ENCODE peak calls at places on chromosomes 6 and 20, in eight cellular contexts. X, Q, E, N, V, W, T and C are unnamed samples.

GRCh38 chr6:49504666-49505065 is 4.9 kb downstream of the GLYATL3 start:
- DNase-seq in Q (no peak), T (no peak), W (no peak), X (no peak), N (no peak), V (no peak), E (no peak), C (no peak)

GRCh38 chr20:43727980-43728590 is 1.3 kb upstream of the GTSF1L start:
- DNase-seq in V (no peak), E (no peak), N (no peak), W (no peak), X (no peak), Q (no peak), T (no peak), C (no peak)

GRCh38 chr6:3742076-3742425 is 9.5 kb downstream of the PXDC1 start:
- DNase-seq in E (no peak), N (no peak), T (no peak), W (no peak), Q (no peak), V (no peak), X (no peak), C (no peak)

GRCh38 chr6:32638521-32639219 is 1.5 kb downstream of the HLA-DQA1 start:
- DNase-seq in W (no peak), E (no peak), Q (no peak), T (no peak), X (no peak), V (no peak), N (no peak), C (no peak)

GRCh38 chr6:44926556-44926955 is 401.6 kb upstream of the RUNX2 start:
- DNase-seq in E (no peak), N (no peak), W (peak; percentile 17), X (no peak), T (no peak), Q (no peak), V (no peak), C (no peak)

GRCh38 chr6:11974089-11974488 is 38.0 kb upstream of the HIVEP1 start:
- DNase-seq in Q (no peak), N (no peak), E (no peak), W (peak; percentile 83), T (no peak), X (no peak), V (no peak), C (no peak)

GRCh38 chr6:21331221-21331620 is 262.3 kb upstream of the SOX4 start:
- DNase-seq in X (peak; percentile 59), N (no peak), Q (peak; percentile 33), V (no peak), E (no peak), T (peak; percentile 14), W (peak; percentile 71), C (peak; percentile 9)

GRCh38 chr6:71289039-71289801 is 609 bp downstream of the OGFRL1 start:
- DNase-seq in W (peak; percentile 20), N (no peak), X (peak; percentile 36), T (peak; percentile 42), Q (peak; percentile 37), V (no peak), E (no peak), C (peak; percentile 14)

GRCh38 chr20:18722381-18722780 is 91.2 kb upstream of the SCP2D1 start:
- DNase-seq in N (no peak), T (no peak), W (peak; percentile 39), E (no peak), V (no peak), Q (no peak), X (no peak), C (no peak)

GRCh38 chr20:62010551-62011402 is 54.9 kb downstream of the TAF4 start:
- DNase-seq in X (peak; percentile 53), V (no peak), T (peak; percentile 42), E (no peak), Q (peak; percentile 71), W (peak; percentile 37), N (peak; percentile 69), C (peak; percentile 43)

GRCh38 chr20:7903429-7903828 is 36.8 kb downstream of the HAO1 start:
- DNase-seq in N (no peak), W (no peak), X (no peak), Q (no peak), V (no peak), T (no peak), E (no peak), C (no peak)

GRCh38 chr6:121594053-121594452 is 158.6 kb downstream of the GJA1 start:
- DNase-seq in T (no peak), N (no peak), X (no peak), E (no peak), Q (no peak), V (no peak), W (no peak), C (no peak)

GRCh38 chr6:170037541-170038250 is 253.2 kb downstream of the DLL1 start:
- DNase-seq in T (no peak), V (peak; percentile 28), Q (no peak), W (no peak), E (no peak), X (peak; percentile 23), N (no peak), C (no peak)

GRCh38 chr6:125046107-125046925 is 84.1 kb downstream of the RNF217 start:
- DNase-seq in V (no peak), Q (no peak), W (peak; percentile 10), N (no peak), T (no peak), E (no peak), X (no peak), C (peak; percentile 63)

GRCh38 chr6:1371933-1372332 is 17.4 kb upstream of the FOXF2 start:
- DNase-seq in X (no peak), E (no peak), N (no peak), V (no peak), Q (no peak), W (no peak), T (no peak), C (no peak)

GRCh38 chr20:32975698-32976674 is 28.2 kb downstream of the SUN5 start:
- DNase-seq in W (no peak), X (no peak), T (no peak), V (peak; percentile 67), E (no peak), N (no peak), Q (no peak), C (no peak)

GRCh38 chr6:36888115-36888643 is 2.4 kb downstream of the C6orf89 start:
- DNase-seq in Q (no peak), V (no peak), N (no peak), W (no peak), E (no peak), T (no peak), X (no peak), C (no peak)

GRCh38 chr6:24743265-24743943 is 24.4 kb upstream of the C6orf62 start:
- DNase-seq in W (peak; percentile 98), T (peak; percentile 40), E (no peak), Q (no peak), N (peak; percentile 82), V (no peak), X (no peak), C (peak; percentile 34)
- H3K27ac ChIP-seq in W (peak overlapping the region; percentile 97), T (no peak overlapping the region), E (no peak overlapping the region), Q (no peak overlapping the region), N (peak overlapping the region; percentile 83), V (no peak overlapping the region), X (no peak overlapping the region), C (no peak overlapping the region)

GRCh38 chr20:53656653-53657288 is 63.1 kb upstream of the ZNF217 start:
- DNase-seq in V (no peak), W (peak; percentile 81), X (no peak), N (no peak), E (no peak), Q (no peak), T (no peak), C (no peak)
- H3K27ac ChIP-seq in V (peak overlapping the region; percentile 85), W (peak overlapping the region; percentile 23), X (peak overlapping the region; percentile 68), N (peak overlapping the region; percentile 90), E (no peak overlapping the region), Q (peak overlapping the region; percentile 46), T (no peak overlapping the region), C (peak overlapping the region; percentile 25)

DNA sequence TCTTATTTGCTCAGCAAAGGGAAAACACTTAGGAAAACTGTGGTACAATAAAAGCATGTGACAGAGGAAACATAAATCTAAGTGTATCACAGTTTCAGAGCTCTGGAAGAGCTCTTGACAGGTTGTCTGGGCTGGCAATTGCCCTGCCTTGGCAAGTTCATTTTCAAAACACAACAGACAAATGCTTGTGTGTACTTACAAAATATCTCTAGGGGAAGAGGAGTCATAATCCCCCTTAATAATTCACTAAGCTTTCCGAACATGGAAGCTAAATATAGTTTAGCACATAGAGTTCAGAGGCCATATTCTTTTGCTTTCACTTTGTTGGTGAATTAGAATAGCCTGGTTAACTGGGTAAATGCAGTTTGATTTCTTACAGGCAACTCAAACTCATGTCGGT is 211.6 kb upstream of the THEMIS start:
- DNase-seq in T (no peak), Q (no peak), E (no peak), X (no peak), V (no peak), N (no peak), W (no peak), C (no peak)
- H3K27ac ChIP-seq in T (no peak overlapping the region), Q (no peak overlapping the region), E (no peak overlapping the region), X (peak overlapping the region; percentile 37), V (no peak overlapping the region), N (no peak overlapping the region), W (peak overlapping the region; percentile 6), C (no peak overlapping the region)

GRCh38 chr20:56420940-56421688 is 9.1 kb downstream of the CASS4 start:
- DNase-seq in E (no peak), W (no peak), N (no peak), Q (no peak), V (no peak), T (no peak), X (no peak), C (no peak)
- H3K27ac ChIP-seq in E (no peak overlapping the region), W (peak overlapping the region; percentile 77), N (no peak overlapping the region), Q (no peak overlapping the region), V (no peak overlapping the region), T (no peak overlapping the region), X (no peak overlapping the region), C (no peak overlapping the region)

DNA sequence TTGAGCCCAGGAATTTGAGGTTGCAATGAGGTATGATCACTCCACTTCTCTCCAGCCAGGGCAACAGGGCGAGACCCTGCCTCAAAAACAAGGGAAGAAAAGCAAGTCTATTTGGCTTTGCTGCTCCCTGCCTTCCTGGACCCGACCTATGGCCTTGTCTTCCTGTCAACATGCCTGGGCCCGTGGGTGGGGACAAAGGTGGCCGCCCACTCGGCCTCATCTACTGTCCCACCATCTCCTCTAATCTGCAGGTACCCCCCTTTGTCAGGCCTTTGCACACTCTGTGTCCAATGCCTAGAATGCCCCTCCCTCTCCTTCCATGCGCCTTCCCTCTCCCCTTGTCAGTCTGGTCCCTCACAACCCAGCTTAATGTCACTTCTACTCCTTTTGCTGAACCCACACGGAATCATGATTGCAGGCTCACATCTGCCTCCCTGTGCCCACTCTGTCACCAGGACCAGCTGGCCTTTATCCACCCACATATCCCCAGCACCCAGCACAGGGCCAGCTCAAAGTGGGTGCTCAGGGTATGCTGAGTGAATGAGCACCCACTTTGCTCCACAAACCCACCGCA is 40.3 kb downstream of the MDFI start:
- DNase-seq in W (no peak), T (no peak), Q (no peak), X (no peak), V (no peak), E (peak; percentile 32), N (no peak), C (no peak)
- H3K27ac ChIP-seq in W (no peak overlapping the region), T (no peak overlapping the region), Q (no peak overlapping the region), X (no peak overlapping the region), V (no peak overlapping the region), E (no peak overlapping the region), N (no peak overlapping the region), C (no peak overlapping the region)

GRCh38 chr6:90237350-90237990 is 59.2 kb downstream of the BACH2 start:
- DNase-seq in N (no peak), W (no peak), E (no peak), X (no peak), T (no peak), Q (no peak), V (no peak), C (no peak)
- H3K27ac ChIP-seq in N (no peak overlapping the region), W (no peak overlapping the region), E (no peak overlapping the region), X (no peak overlapping the region), T (no peak overlapping the region), Q (no peak overlapping the region), V (no peak overlapping the region), C (no peak overlapping the region)

GRCh38 chr6:89843070-89843469 is 13.4 kb downstream of the CASP8AP2 start:
- DNase-seq in E (no peak), V (no peak), N (no peak), Q (no peak), X (no peak), T (no peak), W (peak; percentile 64), C (no peak)
- H3K27ac ChIP-seq in E (no peak overlapping the region), V (no peak overlapping the region), N (no peak overlapping the region), Q (no peak overlapping the region), X (no peak overlapping the region), T (no peak overlapping the region), W (no peak overlapping the region), C (no peak overlapping the region)